ENCODE peak calls at places on chromosomes 12 and 14, in four cellular contexts. B, V, W and A are unnamed samples.

GRCh38 chr12:116578051-116578450 is 18.9 kb downstream of the MAP1LC3B2 start:
- DNase-seq in W (no peak), V (no peak), B (no peak), A (no peak)

GRCh38 chr14:25400607-25401206 is 350.8 kb upstream of the STXBP6 start:
- DNase-seq in W (peak), V (peak), B (peak), A (peak)

GRCh38 chr14:35333347-35333730 is 41.2 kb downstream of the PSMA6 start:
- DNase-seq in B (no peak), W (no peak), V (no peak), A (peak)

GRCh38 chr12:124842800-124843510 is 20.7 kb downstream of the SCARB1 start:
- DNase-seq in V (no peak), B (no peak), W (no peak), A (no peak)

GRCh38 chr12:112546339-112546738 is 127.6 kb downstream of the PTPN11 start:
- DNase-seq in B (no peak), V (no peak), W (no peak), A (no peak)

GRCh38 chr12:42759622-42760273 is 170.2 kb upstream of the PRICKLE1 start:
- DNase-seq in V (peak), B (peak), W (peak), A (no peak)

GRCh38 chr12:646303-647038 is 16.8 kb downstream of the NINJ2 start:
- DNase-seq in V (peak), B (no peak), W (no peak), A (peak)

GRCh38 chr14:73759183-73759713 is 45.1 kb upstream of the PNMA1 start:
- DNase-seq in V (peak), B (peak), W (peak), A (peak)

GRCh38 chr12:1910468-1910867 is 8.0 kb downstream of the CACNA2D4 start:
- DNase-seq in W (no peak), V (no peak), B (no peak), A (no peak)

GRCh38 chr14:51691176-51691575 is 39.5 kb downstream of the FRMD6 start:
- DNase-seq in W (no peak), B (no peak), V (no peak), A (no peak)

GRCh38 chr14:75158843-75159614 is 17.4 kb downstream of the TMED10 start:
- DNase-seq in V (no peak), B (no peak), W (no peak), A (no peak)

GRCh38 chr14:104361921-104362681 is 217.5 kb upstream of the C14orf180 start:
- DNase-seq in V (no peak), B (peak), W (no peak), A (peak)

GRCh38 chr12:111482464-111482863 is 76.7 kb downstream of the SH2B3 start:
- DNase-seq in B (no peak), V (peak), W (no peak), A (no peak)

DNA sequence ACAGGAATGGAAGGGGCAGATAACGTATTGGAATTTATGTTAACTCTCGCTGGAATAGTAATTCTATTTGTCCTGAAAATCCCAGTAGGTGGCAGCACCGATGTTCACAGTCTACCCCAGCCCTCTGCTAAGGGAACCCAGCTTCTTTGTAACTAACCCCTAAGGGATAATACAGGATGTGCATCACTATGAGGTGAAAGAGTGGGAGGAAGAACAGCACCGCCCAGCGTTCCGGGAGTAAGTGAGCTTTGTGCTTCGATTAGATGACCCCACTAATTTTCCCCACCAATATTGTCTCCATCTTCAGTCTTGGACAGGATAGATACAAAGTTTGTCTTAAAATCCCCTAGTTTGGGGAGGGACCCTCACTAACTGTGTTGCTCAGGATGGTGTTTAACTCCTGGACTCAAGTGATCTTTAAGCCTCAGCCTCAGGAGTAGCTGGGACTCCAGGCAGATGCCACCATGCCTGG is 2.7 kb downstream of the SLC2A3 start:
- DNase-seq in B (peak), V (peak), W (peak), A (peak)
- H3K4me3 ChIP-seq in B (no peak), V (peak), W (peak), A (peak)

GRCh38 chr12:52901715-52902541 is 2.9 kb downstream of the KRT8 start:
- DNase-seq in W (no peak), B (no peak), V (no peak), A (no peak)
- H3K4me3 ChIP-seq in W (no peak), B (no peak), V (no peak), A (no peak)

GRCh38 chr12:33654313-33654712 is 214.7 kb upstream of the SYT10 start:
- DNase-seq in B (no peak), V (no peak), W (no peak), A (no peak)

GRCh38 chr12:33649992-33650391 is 210.4 kb upstream of the SYT10 start:
- DNase-seq in V (no peak), B (no peak), W (no peak), A (no peak)

GRCh38 chr12:33650832-33651231 is 211.2 kb upstream of the SYT10 start:
- DNase-seq in W (no peak), B (no peak), V (no peak), A (no peak)

GRCh38 chr12:33653362-33653761 is 213.7 kb upstream of the SYT10 start:
- DNase-seq in B (no peak), V (no peak), W (no peak), A (no peak)
- H3K4me3 ChIP-seq in B (no peak), V (no peak), W (no peak), A (no peak)

GRCh38 chr12:46364300-46364696 is 8.3 kb downstream of the SLC38A2 start:
- DNase-seq in V (peak), B (no peak), W (no peak), A (no peak)

GRCh38 chr12:46361667-46362034 is 10.9 kb downstream of the SLC38A2 start:
- DNase-seq in W (peak), V (peak), B (no peak), A (no peak)

GRCh38 chr12:46364777-46365580 is 7.6 kb downstream of the SLC38A2 start:
- DNase-seq in W (peak), B (no peak), V (peak), A (no peak)

GRCh38 chr12:46362895-46363581 is 9.5 kb downstream of the SLC38A2 start:
- DNase-seq in W (peak), V (peak), B (no peak), A (no peak)

DNA sequence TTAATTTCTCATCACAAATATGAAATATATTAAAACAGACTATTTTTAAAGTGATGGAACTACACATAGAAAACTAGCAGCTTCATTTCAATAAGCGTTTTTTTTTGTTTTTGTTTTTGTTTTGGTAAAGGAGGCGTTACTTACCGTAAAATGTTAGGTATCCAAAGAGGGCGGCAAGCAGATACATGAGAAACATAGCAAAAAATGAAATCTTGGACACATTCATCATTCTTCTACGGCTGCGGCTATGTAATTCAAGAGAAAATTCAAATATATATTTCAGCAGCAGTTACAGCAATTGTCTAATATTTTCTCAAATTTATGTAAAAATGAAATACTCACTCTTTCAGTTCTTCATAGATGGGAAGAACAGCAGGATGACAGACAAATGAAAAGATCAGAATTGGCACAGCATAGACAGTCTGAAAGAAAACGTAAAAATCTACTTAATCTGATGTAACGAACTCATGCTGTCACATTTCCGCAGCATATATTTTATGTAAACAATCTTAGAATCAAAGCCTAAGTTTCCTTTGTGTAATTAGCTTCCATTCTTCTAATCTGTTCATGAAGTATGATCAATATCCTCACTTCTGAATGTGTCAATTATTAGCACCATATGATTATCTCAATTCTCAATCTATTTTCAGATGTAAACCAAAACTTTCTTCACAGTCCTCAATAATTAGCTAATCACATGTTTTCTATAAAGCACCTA is 8.8 kb downstream of the SLC38A2 start:
- DNase-seq in W (no peak), B (no peak), V (no peak), A (no peak)
- H3K4me3 ChIP-seq in W (peak), B (no peak), V (no peak), A (no peak)

GRCh38 chr14:95318399-95318834 is 1.3 kb downstream of the CLMN start:
- DNase-seq in W (no peak), B (no peak), V (no peak), A (peak)

GRCh38 chr14:95319312-95320075 is at the start of gene CLMN:
- DNase-seq in V (peak), W (peak), B (peak), A (peak)

GRCh38 chr14:95316826-95317225 is 2.9 kb downstream of the CLMN start:
- DNase-seq in V (no peak), W (no peak), B (peak), A (no peak)

GRCh38 chr14:95318870-95319311 is 817 bp downstream of the CLMN start:
- DNase-seq in V (no peak), B (peak), W (no peak), A (peak)

GRCh38 chr14:95317817-95318343 is 1.8 kb downstream of the CLMN start:
- DNase-seq in B (no peak), V (no peak), W (no peak), A (no peak)
- H3K4me3 ChIP-seq in B (no peak), V (no peak), W (no peak), A (no peak)

GRCh38 chr12:22172501-22172900 is 126.5 kb downstream of the CMAS start:
- DNase-seq in W (no peak), B (no peak), V (no peak), A (no peak)
- H3K4me3 ChIP-seq in W (no peak), B (no peak), V (no peak), A (no peak)

DNA sequence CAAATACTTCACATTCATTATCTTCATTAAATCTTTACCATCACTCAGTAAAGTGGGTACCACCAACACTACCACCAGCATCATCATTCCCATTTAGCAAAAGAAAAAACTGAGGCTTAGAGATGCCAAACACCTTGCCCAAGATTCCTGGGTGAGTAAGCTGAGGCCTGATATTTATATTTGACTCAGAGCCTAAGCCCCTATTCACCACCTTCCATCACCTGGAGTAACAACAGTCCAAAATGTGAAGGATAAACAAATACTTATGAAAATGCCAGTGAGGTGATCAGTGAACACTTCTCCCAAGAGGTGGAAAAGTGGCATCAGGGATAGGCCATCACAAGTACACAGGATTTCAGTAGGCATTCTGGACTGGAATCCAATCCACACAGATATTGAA is 3.7 kb downstream of the SLC38A1 start:
- DNase-seq in B (no peak), V (no peak), W (no peak), A (no peak)
- H3K4me3 ChIP-seq in B (no peak), V (no peak), W (no peak), A (no peak)